ENCODE peak calls at places on chromosomes 3 and 15, in four cellular contexts. F, T, X and Q are unnamed samples.

GRCh38 chr3:30428251-30428650 is 178.2 kb upstream of the TGFBR2 start:
- DNase-seq in F (no peak), X (no peak), T (no peak), Q (no peak)

GRCh38 chr3:46905661-46906451 is 28.3 kb downstream of the PTH1R start:
- DNase-seq in X (no peak), T (no peak), F (no peak), Q (no peak)

GRCh38 chr3:36540898-36541518 is 160.7 kb downstream of the STAC start:
- DNase-seq in F (no peak), T (no peak), X (no peak), Q (no peak)

GRCh38 chr3:42123012-42123581 is 31.9 kb downstream of the TRAK1 start:
- DNase-seq in F (no peak), X (no peak), T (no peak), Q (no peak)

GRCh38 chr3:152205097-152205593 is 63.6 kb upstream of the MBNL1 start:
- DNase-seq in X (no peak), F (no peak), T (no peak), Q (no peak)

GRCh38 chr15:90620379-90621134 is 90.8 kb downstream of the CRTC3 start:
- DNase-seq in T (no peak), F (no peak), X (peak; percentile 44), Q (peak; percentile 54)

GRCh38 chr3:149203758-149204157 is 17.9 kb downstream of the CP start:
- DNase-seq in X (no peak), T (no peak), F (no peak), Q (no peak)

GRCh38 chr3:15964605-15965061 is 166.9 kb upstream of the ANKRD28 start:
- DNase-seq in F (no peak), T (no peak), X (no peak), Q (no peak)

GRCh38 chr3:190382082-190382481 is 5.9 kb upstream of the CLDN16 start:
- DNase-seq in F (no peak), T (no peak), X (no peak), Q (no peak)

GRCh38 chr3:32340039-32340438 is 51.6 kb upstream of the CMTM7 start:
- DNase-seq in F (no peak), X (peak; percentile 11), T (peak; percentile 7), Q (peak; percentile 23)

GRCh38 chr15:43204016-43204901 is 16.6 kb downstream of the EPB42 start:
- DNase-seq in F (no peak), X (peak; percentile 61), T (no peak), Q (peak; percentile 83)

GRCh38 chr3:183188895-183189462 is 26.4 kb upstream of the LAMP3 start:
- DNase-seq in T (peak; percentile 45), X (peak; percentile 48), F (no peak), Q (peak; percentile 64)

GRCh38 chr3:100107227-100107626 is 7.1 kb downstream of the FILIP1L start:
- DNase-seq in F (no peak), X (no peak), T (no peak), Q (no peak)